ENCODE peak calls at places on chromosome 11, in eight cellular contexts. One of them, this sample, is unnamed.

GRCh38 chr11:1162153-1162497 is 4.4 kb downstream of the MUC5AC start:
- DNase-seq in A549: no peak
- DNase-seq in GM12865: no peak
- DNase-seq in GM10248: no peak
- DNase-seq in AG10803: no peak
- DNase-seq in sigmoid colon: peak
- DNase-seq in GM12878: no peak
- DNase-seq in body of pancreas: no peak
- DNase-seq in this sample: no peak

GRCh38 chr11:28343304-28344233 is 235.4 kb downstream of the METTL15 start:
- DNase-seq in A549: peak
- DNase-seq in GM12865: no peak
- DNase-seq in GM10248: no peak
- DNase-seq in AG10803: peak
- DNase-seq in sigmoid colon: no peak
- DNase-seq in GM12878: no peak
- DNase-seq in body of pancreas: peak
- DNase-seq in this sample: peak

GRCh38 chr11:58900479-58901420 is 38.5 kb upstream of the GLYATL1 start:
- DNase-seq in A549: peak
- DNase-seq in GM12865: peak
- DNase-seq in GM10248: peak
- DNase-seq in AG10803: peak
- DNase-seq in sigmoid colon: no peak
- DNase-seq in GM12878: peak
- DNase-seq in body of pancreas: peak
- DNase-seq in this sample: peak

GRCh38 chr11:95138448-95138847 is 48.8 kb downstream of the ENDOD1 start:
- DNase-seq in A549: no peak
- DNase-seq in GM12865: peak
- DNase-seq in GM10248: peak
- DNase-seq in AG10803: no peak
- DNase-seq in sigmoid colon: no peak
- DNase-seq in GM12878: no peak
- DNase-seq in body of pancreas: no peak
- DNase-seq in this sample: peak

GRCh38 chr11:27362032-27362431 is 983 bp downstream of the CCDC34 start:
- DNase-seq in A549: no peak
- DNase-seq in GM12865: no peak
- DNase-seq in GM10248: no peak
- DNase-seq in AG10803: no peak
- DNase-seq in sigmoid colon: no peak
- DNase-seq in GM12878: no peak
- DNase-seq in body of pancreas: no peak
- DNase-seq in this sample: no peak

GRCh38 chr11:128886401-128887119 is 4.6 kb upstream of the KCNJ5 start:
- DNase-seq in A549: no peak
- DNase-seq in GM12865: no peak
- DNase-seq in GM10248: no peak
- DNase-seq in AG10803: no peak
- DNase-seq in sigmoid colon: no peak
- DNase-seq in GM12878: no peak
- DNase-seq in body of pancreas: peak
- DNase-seq in this sample: no peak

GRCh38 chr11:67060111-67060522 is 3.5 kb downstream of the RHOD start:
- DNase-seq in A549: peak
- DNase-seq in GM12865: no peak
- DNase-seq in GM10248: no peak
- DNase-seq in AG10803: no peak
- DNase-seq in sigmoid colon: no peak
- DNase-seq in GM12878: no peak
- DNase-seq in body of pancreas: no peak
- DNase-seq in this sample: no peak

GRCh38 chr11:47924184-47924671 is 56.1 kb upstream of the PTPRJ start:
- DNase-seq in A549: peak
- DNase-seq in GM12865: no peak
- DNase-seq in GM10248: no peak
- DNase-seq in AG10803: peak
- DNase-seq in sigmoid colon: no peak
- DNase-seq in GM12878: no peak
- DNase-seq in body of pancreas: peak
- DNase-seq in this sample: peak

GRCh38 chr11:70108250-70108649 is 30.1 kb downstream of the ANO1 start:
- DNase-seq in A549: no peak
- DNase-seq in GM12865: no peak
- DNase-seq in GM10248: no peak
- DNase-seq in AG10803: peak
- DNase-seq in sigmoid colon: peak
- DNase-seq in GM12878: no peak
- DNase-seq in body of pancreas: no peak
- DNase-seq in this sample: peak

GRCh38 chr11:85407648-85408047 is 219.5 kb downstream of the DLG2 start:
- DNase-seq in A549: no peak
- DNase-seq in GM12865: no peak
- DNase-seq in GM10248: no peak
- DNase-seq in AG10803: no peak
- DNase-seq in sigmoid colon: no peak
- DNase-seq in GM12878: no peak
- DNase-seq in body of pancreas: no peak
- DNase-seq in this sample: no peak

GRCh38 chr11:45984192-45984591 is 61.7 kb downstream of the LARGE2 start:
- DNase-seq in A549: no peak
- DNase-seq in GM12865: no peak
- DNase-seq in GM10248: no peak
- DNase-seq in AG10803: no peak
- DNase-seq in sigmoid colon: no peak
- DNase-seq in GM12878: no peak
- DNase-seq in body of pancreas: no peak
- DNase-seq in this sample: no peak

GRCh38 chr11:61534901-61535839 is 26.6 kb downstream of the LRRC10B start:
- DNase-seq in A549: no peak
- DNase-seq in GM12865: no peak
- DNase-seq in GM10248: no peak
- DNase-seq in AG10803: no peak
- DNase-seq in sigmoid colon: no peak
- DNase-seq in GM12878: no peak
- DNase-seq in body of pancreas: no peak
- DNase-seq in this sample: no peak

GRCh38 chr11:240315-240714 is 3.5 kb downstream of the PSMD13 start:
- DNase-seq in A549: no peak
- DNase-seq in GM12865: no peak
- DNase-seq in GM10248: no peak
- DNase-seq in AG10803: no peak
- DNase-seq in sigmoid colon: peak
- DNase-seq in GM12878: no peak
- DNase-seq in body of pancreas: no peak
- DNase-seq in this sample: no peak

GRCh38 chr11:84780689-84781293 is 846.4 kb downstream of the DLG2 start:
- DNase-seq in A549: no peak
- DNase-seq in GM12865: peak
- DNase-seq in GM10248: no peak
- DNase-seq in AG10803: peak
- DNase-seq in sigmoid colon: no peak
- DNase-seq in GM12878: no peak
- DNase-seq in body of pancreas: no peak
- DNase-seq in this sample: peak

GRCh38 chr11:67024410-67024809 is 1.5 kb downstream of the SYT12 start:
- DNase-seq in A549: no peak
- DNase-seq in GM12865: peak
- DNase-seq in GM10248: no peak
- DNase-seq in AG10803: no peak
- DNase-seq in sigmoid colon: no peak
- DNase-seq in GM12878: no peak
- DNase-seq in body of pancreas: no peak
- DNase-seq in this sample: no peak

GRCh38 chr11:68927280-68928107 is 23.8 kb downstream of the IGHMBP2 start:
- DNase-seq in A549: no peak
- DNase-seq in GM12865: peak
- DNase-seq in GM10248: peak
- DNase-seq in AG10803: no peak
- DNase-seq in sigmoid colon: no peak
- DNase-seq in GM12878: peak
- DNase-seq in body of pancreas: no peak
- DNase-seq in this sample: no peak

GRCh38 chr11:46363031-46363407 is 15.8 kb downstream of the DGKZ start:
- DNase-seq in A549: no peak
- DNase-seq in GM12865: no peak
- DNase-seq in GM10248: no peak
- DNase-seq in AG10803: peak
- DNase-seq in sigmoid colon: no peak
- DNase-seq in GM12878: no peak
- DNase-seq in body of pancreas: peak
- DNase-seq in this sample: peak

GRCh38 chr11:69430566-69430965 is 50.9 kb upstream of the LINC01488 start:
- DNase-seq in A549: no peak
- DNase-seq in GM12865: no peak
- DNase-seq in GM10248: no peak
- DNase-seq in AG10803: peak
- DNase-seq in sigmoid colon: peak
- DNase-seq in GM12878: no peak
- DNase-seq in body of pancreas: no peak
- DNase-seq in this sample: no peak

GRCh38 chr11:74175923-74176322 is 4.8 kb downstream of the PPME1 start:
- DNase-seq in A549: no peak
- DNase-seq in GM12865: no peak
- DNase-seq in GM10248: no peak
- DNase-seq in AG10803: no peak
- DNase-seq in sigmoid colon: no peak
- DNase-seq in GM12878: no peak
- DNase-seq in body of pancreas: no peak
- DNase-seq in this sample: no peak

GRCh38 chr11:33269822-33270221 is 12.6 kb downstream of the HIPK3 start:
- DNase-seq in A549: no peak
- DNase-seq in GM12865: no peak
- DNase-seq in GM10248: no peak
- DNase-seq in AG10803: no peak
- DNase-seq in sigmoid colon: no peak
- DNase-seq in GM12878: no peak
- DNase-seq in body of pancreas: no peak
- DNase-seq in this sample: no peak

GRCh38 chr11:57819272-57819979 is 57.8 kb downstream of the CTNND1 start:
- DNase-seq in A549: no peak
- DNase-seq in GM12865: no peak
- DNase-seq in GM10248: no peak
- DNase-seq in AG10803: no peak
- DNase-seq in sigmoid colon: no peak
- DNase-seq in GM12878: no peak
- DNase-seq in body of pancreas: no peak
- DNase-seq in this sample: no peak

GRCh38 chr11:19232910-19233503 is 7.7 kb downstream of the E2F8 start:
- DNase-seq in A549: peak
- DNase-seq in GM12865: no peak
- DNase-seq in GM10248: no peak
- DNase-seq in AG10803: peak
- DNase-seq in sigmoid colon: no peak
- DNase-seq in GM12878: no peak
- DNase-seq in body of pancreas: no peak
- DNase-seq in this sample: peak

DNA sequence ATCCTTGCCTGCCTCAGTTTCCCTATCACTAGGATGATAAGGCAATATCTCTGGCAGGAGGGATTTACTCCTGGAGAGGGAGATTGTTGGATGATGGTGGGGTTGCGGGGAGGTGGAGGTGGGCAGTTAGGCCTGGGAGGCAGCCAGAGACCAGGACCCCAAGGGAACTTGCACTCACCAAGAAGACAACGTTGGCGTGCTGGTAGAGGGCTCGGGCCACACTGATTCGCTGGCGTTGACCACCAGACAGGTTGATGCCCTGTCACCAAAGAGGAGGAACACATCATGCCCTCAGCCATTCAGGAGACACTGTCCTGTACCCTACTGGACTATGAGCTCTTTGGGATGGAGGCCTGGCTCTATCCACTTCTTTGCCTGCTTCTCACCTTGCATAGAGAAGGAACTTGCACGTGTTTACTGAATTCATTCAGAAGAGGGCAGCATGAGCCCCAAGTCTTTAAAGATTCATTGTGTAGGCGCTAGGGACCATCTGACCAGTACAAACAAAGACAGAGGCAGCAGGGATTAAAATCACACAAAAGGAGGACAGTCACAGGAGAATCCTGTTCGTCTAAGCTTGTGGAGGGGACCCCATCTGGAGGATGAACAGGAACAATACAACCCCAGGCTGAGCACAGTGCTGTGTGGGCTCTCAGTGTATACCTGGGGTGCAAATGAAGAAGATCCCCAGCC is 24.2 kb upstream of the KCNJ11 start:
- DNase-seq in A549: no peak
- DNase-seq in GM12865: no peak
- DNase-seq in GM10248: no peak
- DNase-seq in AG10803: no peak
- DNase-seq in sigmoid colon: no peak
- DNase-seq in GM12878: no peak
- DNase-seq in body of pancreas: no peak
- DNase-seq in this sample: no peak
- TF ChIP-seq CTCF in A549: no peak
- TF ChIP-seq CTCF in GM12865: no peak
- TF ChIP-seq CTCF in GM10248: no peak
- TF ChIP-seq CTCF in AG10803: no peak
- TF ChIP-seq CTCF in sigmoid colon: no peak
- TF ChIP-seq CTCF in GM12878: no peak
- TF ChIP-seq CTCF in body of pancreas: no peak
- TF ChIP-seq CTCF in this sample: no peak

DNA sequence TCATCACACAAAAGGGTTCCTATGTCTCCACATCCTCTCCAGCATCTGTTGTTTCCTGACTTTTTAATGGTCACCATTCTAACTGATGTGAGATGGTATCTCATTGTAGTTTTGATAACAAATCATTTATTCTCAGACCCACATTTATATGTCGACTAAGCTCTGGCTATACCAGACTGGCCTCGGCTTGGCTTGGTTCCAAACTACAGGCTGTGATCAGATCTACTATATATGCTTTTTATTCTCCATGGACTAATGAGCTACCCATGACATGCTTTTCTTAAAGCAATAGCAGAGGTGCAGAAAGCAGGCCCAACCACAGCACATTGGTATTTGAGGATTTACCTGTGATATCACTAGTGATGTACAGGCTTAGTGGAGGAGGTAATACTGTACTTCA is 139.8 kb upstream of the PGR start:
- DNase-seq in A549: no peak
- DNase-seq in GM12865: no peak
- DNase-seq in GM10248: no peak
- DNase-seq in AG10803: no peak
- DNase-seq in sigmoid colon: no peak
- DNase-seq in GM12878: no peak
- DNase-seq in body of pancreas: no peak
- DNase-seq in this sample: no peak
- TF ChIP-seq CTCF in A549: no peak
- TF ChIP-seq CTCF in GM12865: no peak
- TF ChIP-seq CTCF in GM10248: no peak
- TF ChIP-seq CTCF in AG10803: no peak
- TF ChIP-seq CTCF in sigmoid colon: no peak
- TF ChIP-seq CTCF in GM12878: no peak
- TF ChIP-seq CTCF in body of pancreas: no peak
- TF ChIP-seq CTCF in this sample: no peak

GRCh38 chr11:2995091-2995561 is 3.0 kb upstream of the NAP1L4 start:
- DNase-seq in A549: no peak
- DNase-seq in GM12865: no peak
- DNase-seq in GM10248: no peak
- DNase-seq in AG10803: no peak
- DNase-seq in sigmoid colon: no peak
- DNase-seq in GM12878: no peak
- DNase-seq in body of pancreas: no peak
- DNase-seq in this sample: no peak
- TF ChIP-seq CTCF in A549: no peak
- TF ChIP-seq CTCF in GM12865: no peak
- TF ChIP-seq CTCF in GM10248: no peak
- TF ChIP-seq CTCF in AG10803: no peak
- TF ChIP-seq CTCF in sigmoid colon: no peak
- TF ChIP-seq CTCF in GM12878: no peak
- TF ChIP-seq CTCF in body of pancreas: no peak
- TF ChIP-seq CTCF in this sample: no peak

GRCh38 chr11:123338997-123339752 is 90.9 kb upstream of the GRAMD1B start:
- DNase-seq in A549: no peak
- DNase-seq in GM12865: no peak
- DNase-seq in GM10248: no peak
- DNase-seq in AG10803: no peak
- DNase-seq in sigmoid colon: no peak
- DNase-seq in GM12878: no peak
- DNase-seq in body of pancreas: no peak
- DNase-seq in this sample: no peak
- TF ChIP-seq CTCF in A549: no peak
- TF ChIP-seq CTCF in GM12865: no peak
- TF ChIP-seq CTCF in GM10248: no peak
- TF ChIP-seq CTCF in AG10803: no peak
- TF ChIP-seq CTCF in sigmoid colon: no peak
- TF ChIP-seq CTCF in GM12878: no peak
- TF ChIP-seq CTCF in body of pancreas: no peak
- TF ChIP-seq CTCF in this sample: no peak

This sample was measured in HFFc6.